ENCODE peak calls at places on chromosomes 13 and 19, in nine cellular contexts. One of them, this sample, is unnamed.

GRCh38 chr13:33292712-33293111 is 7.2 kb upstream of the STARD13 start:
- DNase-seq in left lung: no peak
- DNase-seq in osteocyte: no peak
- DNase-seq in CD8-positive, alpha-beta memory T cell: no peak
- DNase-seq in GM10248: no peak
- DNase-seq in Right ventricle myocardium superior: no peak
- DNase-seq in brain microvascular endothelial cell: no peak
- DNase-seq in bronchial epithelial cell: no peak
- DNase-seq in HuH-7: no peak
- DNase-seq in this sample: no peak

GRCh38 chr13:95355491-95355890 is 54.2 kb upstream of the ABCC4 start:
- DNase-seq in HuH-7: no peak
- DNase-seq in GM10248: no peak
- DNase-seq in left lung: no peak
- DNase-seq in bronchial epithelial cell: peak; percentile 56
- DNase-seq in brain microvascular endothelial cell: peak; percentile 67
- DNase-seq in Right ventricle myocardium superior: no peak
- DNase-seq in CD8-positive, alpha-beta memory T cell: no peak
- DNase-seq in osteocyte: no peak
- DNase-seq in this sample: no peak

GRCh38 chr19:51971624-51972023 is 15.0 kb downstream of the ZNF350 start:
- DNase-seq in HuH-7: no peak
- DNase-seq in bronchial epithelial cell: no peak
- DNase-seq in brain microvascular endothelial cell: no peak
- DNase-seq in left lung: no peak
- DNase-seq in CD8-positive, alpha-beta memory T cell: no peak
- DNase-seq in Right ventricle myocardium superior: no peak
- DNase-seq in osteocyte: no peak
- DNase-seq in GM10248: no peak
- DNase-seq in this sample: no peak

GRCh38 chr19:54063350-54064078 is at the start of gene VSTM1:
- DNase-seq in brain microvascular endothelial cell: no peak
- DNase-seq in HuH-7: no peak
- DNase-seq in left lung: peak; percentile 78
- DNase-seq in CD8-positive, alpha-beta memory T cell: no peak
- DNase-seq in osteocyte: no peak
- DNase-seq in bronchial epithelial cell: no peak
- DNase-seq in Right ventricle myocardium superior: no peak
- DNase-seq in GM10248: no peak
- DNase-seq in this sample: no peak

GRCh38 chr19:47020992-47021496 is 1.4 kb downstream of the NPAS1 start:
- DNase-seq in brain microvascular endothelial cell: no peak
- DNase-seq in osteocyte: no peak
- DNase-seq in left lung: peak; percentile 69
- DNase-seq in CD8-positive, alpha-beta memory T cell: no peak
- DNase-seq in GM10248: peak; percentile 54
- DNase-seq in HuH-7: peak; percentile 62
- DNase-seq in Right ventricle myocardium superior: no peak
- DNase-seq in bronchial epithelial cell: no peak
- DNase-seq in this sample: no peak

GRCh38 chr19:31535691-31536460 is 186.6 kb upstream of the TSHZ3 start:
- DNase-seq in brain microvascular endothelial cell: no peak
- DNase-seq in osteocyte: peak; percentile 56
- DNase-seq in GM10248: no peak
- DNase-seq in HuH-7: no peak
- DNase-seq in left lung: no peak
- DNase-seq in Right ventricle myocardium superior: no peak
- DNase-seq in CD8-positive, alpha-beta memory T cell: no peak
- DNase-seq in bronchial epithelial cell: no peak
- DNase-seq in this sample: no peak

GRCh38 chr19:1538978-1539377 is 15.1 kb downstream of the PLK5 start:
- DNase-seq in Right ventricle myocardium superior: no peak
- DNase-seq in GM10248: no peak
- DNase-seq in CD8-positive, alpha-beta memory T cell: no peak
- DNase-seq in left lung: no peak
- DNase-seq in bronchial epithelial cell: no peak
- DNase-seq in HuH-7: no peak
- DNase-seq in brain microvascular endothelial cell: no peak
- DNase-seq in osteocyte: no peak
- DNase-seq in this sample: no peak

GRCh38 chr13:39317284-39317683 is 279.0 kb downstream of the NHLRC3 start:
- DNase-seq in CD8-positive, alpha-beta memory T cell: no peak
- DNase-seq in GM10248: no peak
- DNase-seq in osteocyte: no peak
- DNase-seq in HuH-7: no peak
- DNase-seq in brain microvascular endothelial cell: peak; percentile 29
- DNase-seq in left lung: no peak
- DNase-seq in bronchial epithelial cell: peak; percentile 39
- DNase-seq in Right ventricle myocardium superior: peak; percentile 59
- DNase-seq in this sample: no peak

GRCh38 chr19:1839658-1840540 is 8.4 kb downstream of the REXO1 start:
- DNase-seq in GM10248: no peak
- DNase-seq in brain microvascular endothelial cell: no peak
- DNase-seq in CD8-positive, alpha-beta memory T cell: no peak
- DNase-seq in Right ventricle myocardium superior: no peak
- DNase-seq in left lung: no peak
- DNase-seq in osteocyte: no peak
- DNase-seq in HuH-7: no peak
- DNase-seq in bronchial epithelial cell: no peak
- DNase-seq in this sample: no peak

GRCh38 chr19:50514346-50515167 is 844 bp upstream of the ASPDH start:
- DNase-seq in left lung: peak; percentile 68
- DNase-seq in osteocyte: no peak
- DNase-seq in bronchial epithelial cell: no peak
- DNase-seq in HuH-7: no peak
- DNase-seq in Right ventricle myocardium superior: peak; percentile 18
- DNase-seq in brain microvascular endothelial cell: no peak
- DNase-seq in CD8-positive, alpha-beta memory T cell: peak; percentile 29
- DNase-seq in GM10248: no peak
- DNase-seq in this sample: no peak

GRCh38 chr13:77898097-77898496 is 20.5 kb downstream of the EDNRB start:
- DNase-seq in bronchial epithelial cell: no peak
- DNase-seq in HuH-7: no peak
- DNase-seq in brain microvascular endothelial cell: no peak
- DNase-seq in GM10248: peak; percentile 17
- DNase-seq in osteocyte: no peak
- DNase-seq in CD8-positive, alpha-beta memory T cell: no peak
- DNase-seq in left lung: no peak
- DNase-seq in Right ventricle myocardium superior: no peak
- DNase-seq in this sample: no peak

GRCh38 chr13:46896346-46897138 is at the start of gene HTR2A:
- DNase-seq in HuH-7: no peak
- DNase-seq in osteocyte: no peak
- DNase-seq in left lung: peak; percentile 81
- DNase-seq in GM10248: no peak
- DNase-seq in brain microvascular endothelial cell: peak; percentile 19
- DNase-seq in Right ventricle myocardium superior: peak; percentile 55
- DNase-seq in CD8-positive, alpha-beta memory T cell: no peak
- DNase-seq in bronchial epithelial cell: no peak
- DNase-seq in this sample: no peak

GRCh38 chr13:54607421-54607820 is 1578.8 kb downstream of the OLFM4 start:
- DNase-seq in HuH-7: no peak
- DNase-seq in GM10248: no peak
- DNase-seq in CD8-positive, alpha-beta memory T cell: no peak
- DNase-seq in bronchial epithelial cell: no peak
- DNase-seq in Right ventricle myocardium superior: no peak
- DNase-seq in brain microvascular endothelial cell: no peak
- DNase-seq in osteocyte: no peak
- DNase-seq in left lung: no peak
- DNase-seq in this sample: no peak

GRCh38 chr19:17070421-17070820 is 4.8 kb downstream of the HAUS8 start:
- DNase-seq in GM10248: no peak
- DNase-seq in bronchial epithelial cell: no peak
- DNase-seq in left lung: no peak
- DNase-seq in brain microvascular endothelial cell: no peak
- DNase-seq in osteocyte: no peak
- DNase-seq in HuH-7: no peak
- DNase-seq in CD8-positive, alpha-beta memory T cell: no peak
- DNase-seq in Right ventricle myocardium superior: no peak
- DNase-seq in this sample: no peak

GRCh38 chr13:44303681-44304432 is 69.8 kb upstream of the SERP2 start:
- DNase-seq in left lung: no peak
- DNase-seq in Right ventricle myocardium superior: peak; percentile 78
- DNase-seq in bronchial epithelial cell: no peak
- DNase-seq in HuH-7: no peak
- DNase-seq in GM10248: no peak
- DNase-seq in brain microvascular endothelial cell: no peak
- DNase-seq in osteocyte: no peak
- DNase-seq in CD8-positive, alpha-beta memory T cell: no peak
- DNase-seq in this sample: no peak

GRCh38 chr19:3809881-3810707 is 23.9 kb upstream of the MATK start:
- DNase-seq in osteocyte: no peak
- DNase-seq in left lung: no peak
- DNase-seq in Right ventricle myocardium superior: no peak
- DNase-seq in bronchial epithelial cell: no peak
- DNase-seq in CD8-positive, alpha-beta memory T cell: no peak
- DNase-seq in brain microvascular endothelial cell: no peak
- DNase-seq in GM10248: peak; percentile 65
- DNase-seq in HuH-7: no peak
- DNase-seq in this sample: no peak

GRCh38 chr19:48805452-48805851 is 5.4 kb downstream of the BCAT2 start:
- DNase-seq in HuH-7: no peak
- DNase-seq in bronchial epithelial cell: no peak
- DNase-seq in brain microvascular endothelial cell: no peak
- DNase-seq in GM10248: no peak
- DNase-seq in left lung: no peak
- DNase-seq in osteocyte: no peak
- DNase-seq in Right ventricle myocardium superior: no peak
- DNase-seq in CD8-positive, alpha-beta memory T cell: no peak
- DNase-seq in this sample: no peak

GRCh38 chr13:48155850-48156249 is 60.9 kb upstream of the MED4 start:
- DNase-seq in Right ventricle myocardium superior: no peak
- DNase-seq in GM10248: no peak
- DNase-seq in bronchial epithelial cell: peak; percentile 100
- DNase-seq in osteocyte: no peak
- DNase-seq in left lung: no peak
- DNase-seq in brain microvascular endothelial cell: peak; percentile 40
- DNase-seq in HuH-7: no peak
- DNase-seq in CD8-positive, alpha-beta memory T cell: peak; percentile 74
- DNase-seq in this sample: peak; percentile 82

GRCh38 chr13:46184277-46184699 is 2.3 kb upstream of the LCP1 start:
- DNase-seq in HuH-7: peak; percentile 34
- DNase-seq in brain microvascular endothelial cell: no peak
- DNase-seq in left lung: peak; percentile 73
- DNase-seq in bronchial epithelial cell: no peak
- DNase-seq in CD8-positive, alpha-beta memory T cell: peak; percentile 74
- DNase-seq in Right ventricle myocardium superior: peak; percentile 61
- DNase-seq in GM10248: peak; percentile 65
- DNase-seq in osteocyte: no peak
- DNase-seq in this sample: peak; percentile 75

GRCh38 chr13:72666391-72666790 is 61.0 kb downstream of the MZT1 start:
- DNase-seq in GM10248: no peak
- DNase-seq in CD8-positive, alpha-beta memory T cell: no peak
- DNase-seq in osteocyte: no peak
- DNase-seq in brain microvascular endothelial cell: no peak
- DNase-seq in Right ventricle myocardium superior: no peak
- DNase-seq in left lung: no peak
- DNase-seq in HuH-7: no peak
- DNase-seq in bronchial epithelial cell: no peak
- DNase-seq in this sample: no peak

GRCh38 chr19:27681972-27682371 is 1531.0 kb downstream of the UQCRFS1 start:
- DNase-seq in bronchial epithelial cell: no peak
- DNase-seq in HuH-7: no peak
- DNase-seq in Right ventricle myocardium superior: no peak
- DNase-seq in brain microvascular endothelial cell: no peak
- DNase-seq in CD8-positive, alpha-beta memory T cell: no peak
- DNase-seq in GM10248: no peak
- DNase-seq in osteocyte: no peak
- DNase-seq in left lung: no peak
- DNase-seq in this sample: no peak

GRCh38 chr13:36166051-36166450 is 34.9 kb upstream of the DCLK1 start:
- DNase-seq in left lung: no peak
- DNase-seq in Right ventricle myocardium superior: no peak
- DNase-seq in brain microvascular endothelial cell: no peak
- DNase-seq in osteocyte: no peak
- DNase-seq in bronchial epithelial cell: no peak
- DNase-seq in GM10248: no peak
- DNase-seq in CD8-positive, alpha-beta memory T cell: no peak
- DNase-seq in HuH-7: no peak
- DNase-seq in this sample: no peak